ENCODE peak calls at places on chromosomes 2 and 18, in seven cellular contexts. S, Q, P, B, O, U and F are unnamed samples.

GRCh38 chr2:10083692-10084566 is 3.7 kb upstream of the CYS1 start:
- DNase-seq in S (no peak), Q (no peak), P (no peak), B (no peak), O (no peak), U (no peak), F (no peak)

GRCh38 chr2:149747456-149747855 is 159.9 kb upstream of the MMADHC start:
- DNase-seq in S (no peak), Q (no peak), P (no peak), B (no peak), O (no peak), U (peak), F (peak)

GRCh38 chr2:43121915-43122314 is 104.5 kb downstream of the ZFP36L2 start:
- DNase-seq in S (peak), Q (no peak), P (no peak), B (no peak), O (no peak), U (no peak), F (no peak)

GRCh38 chr2:234467289-234467688 is 29.6 kb downstream of the ARL4C start:
- DNase-seq in S (no peak), Q (no peak), P (no peak), B (no peak), O (peak), U (peak), F (peak)

GRCh38 chr2:108316881-108317258 is 28.2 kb downstream of the SULT1C2 start:
- DNase-seq in S (no peak), Q (no peak), P (no peak), B (no peak), O (no peak), U (no peak), F (no peak)

GRCh38 chr2:28296243-28296642 is 96.4 kb upstream of the FOSL2 start:
- DNase-seq in S (no peak), Q (no peak), P (no peak), B (no peak), O (peak), U (peak), F (peak)

GRCh38 chr2:19104503-19104902 is 253.9 kb downstream of the OSR1 start:
- DNase-seq in S (no peak), Q (no peak), P (no peak), B (peak), O (no peak), U (no peak), F (peak)

GRCh38 chr2:44937688-44938240 is 3.7 kb upstream of the SIX3 start:
- DNase-seq in S (no peak), Q (no peak), P (no peak), B (no peak), O (no peak), U (no peak), F (no peak)

GRCh38 chr2:101521497-101521896 is 46.6 kb upstream of the RFX8 start:
- DNase-seq in S (no peak), Q (no peak), P (no peak), B (no peak), O (no peak), U (no peak), F (no peak)

GRCh38 chr2:232963913-232964312 is 49.1 kb downstream of the NGEF start:
- DNase-seq in S (no peak), Q (no peak), P (no peak), B (no peak), O (no peak), U (no peak), F (no peak)

GRCh38 chr2:187529977-187530721 is 24.1 kb downstream of the TFPI start:
- DNase-seq in S (no peak), Q (no peak), P (no peak), B (peak), O (peak), U (no peak), F (peak)

GRCh38 chr18:32469190-32469611 is 1.5 kb downstream of the GAREM1 start:
- DNase-seq in S (no peak), Q (peak), P (peak), B (peak), O (peak), U (peak), F (peak)

GRCh38 chr2:229712125-229712524 is 2.2 kb downstream of the DNER start:
- DNase-seq in S (no peak), Q (no peak), P (no peak), B (no peak), O (peak), U (no peak), F (no peak)

GRCh38 chr2:238155051-238155760 is 3.6 kb upstream of the ERFE start:
- DNase-seq in S (no peak), Q (no peak), P (peak), B (no peak), O (peak), U (peak), F (no peak)

GRCh38 chr18:74947875-74948274 is 261.1 kb downstream of the PTGR3 start:
- DNase-seq in S (no peak), Q (no peak), P (no peak), B (no peak), O (no peak), U (no peak), F (no peak)

GRCh38 chr2:201064797-201065329 is 6.6 kb downstream of the HYCC2 start:
- DNase-seq in S (no peak), Q (no peak), P (no peak), B (no peak), O (no peak), U (no peak), F (peak)

DNA sequence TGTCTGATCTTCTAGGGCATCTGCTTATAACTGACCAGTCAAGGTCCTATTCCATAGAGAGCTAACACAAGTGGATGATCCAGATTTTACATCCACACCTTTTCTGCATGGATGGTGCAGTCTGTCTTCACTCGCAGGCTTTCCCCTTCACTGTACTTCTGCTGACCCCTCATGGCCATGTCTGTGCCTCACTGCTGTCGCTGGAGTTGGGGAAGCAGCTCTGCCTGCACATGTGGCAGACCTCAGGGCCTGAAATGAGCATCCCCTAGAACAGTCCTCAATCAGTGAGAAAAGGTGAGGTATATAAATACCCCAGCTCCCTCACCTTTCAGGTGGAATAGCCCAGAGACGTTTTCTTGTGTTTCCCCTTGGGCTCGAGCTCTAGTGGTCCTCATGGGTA is 233.8 kb downstream of the ANKRD36B start:
- DNase-seq in S (no peak), Q (no peak), P (no peak), B (no peak), O (no peak), U (no peak), F (no peak)
- TF ChIP-seq CTCF in S (peak), Q (no peak), P (no peak), B (peak), O (no peak), U (no peak), F (no peak)

DNA sequence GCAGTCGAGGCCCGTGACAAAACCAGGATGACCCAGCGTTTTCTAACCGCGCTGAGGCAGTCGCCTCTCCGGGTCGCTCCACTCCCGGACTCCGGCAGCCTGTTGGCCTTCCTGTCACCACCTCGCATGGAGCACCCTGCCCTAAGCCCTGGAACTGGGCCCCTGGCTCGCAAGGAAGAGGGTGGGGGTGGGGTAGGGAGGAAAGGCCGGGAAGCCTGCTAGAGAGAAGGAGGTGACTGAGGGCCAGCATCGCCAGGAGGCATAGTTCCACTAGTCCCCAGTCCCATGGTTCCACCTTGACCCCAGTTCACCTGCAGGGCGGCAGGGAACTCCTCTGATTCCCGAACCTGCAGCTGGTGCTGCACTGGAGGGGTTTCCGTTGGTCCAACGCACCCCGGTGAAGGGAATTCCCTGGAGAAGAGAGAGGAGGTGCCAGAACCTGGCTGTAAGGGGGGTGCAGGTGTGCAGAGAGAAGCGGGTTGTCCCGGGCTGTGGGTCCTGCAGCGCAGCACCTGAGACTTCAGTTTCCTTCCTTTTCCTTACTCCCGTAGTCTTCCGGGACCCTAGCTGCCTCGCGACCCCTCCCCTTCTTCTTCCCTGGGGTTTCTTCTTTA is 11.8 kb upstream of the EN1 start:
- DNase-seq in S (no peak), Q (no peak), P (no peak), B (no peak), O (no peak), U (no peak), F (no peak)
- H3K4me3 ChIP-seq in S (no peak), Q (no peak), P (no peak), B (no peak), O (no peak), U (no peak), F (no peak)

GRCh38 chr18:60411715-60412114 is 39.1 kb upstream of the MC4R start:
- DNase-seq in S (no peak), Q (no peak), P (no peak), B (no peak), O (no peak), U (no peak), F (peak)

GRCh38 chr18:60417946-60418345 is 45.4 kb upstream of the MC4R start:
- DNase-seq in S (no peak), Q (no peak), P (no peak), B (no peak), O (no peak), U (no peak), F (no peak)

GRCh38 chr18:60413944-60414547 is 41.5 kb upstream of the MC4R start:
- DNase-seq in S (peak), Q (no peak), P (no peak), B (peak), O (peak), U (no peak), F (peak)
- TF ChIP-seq CTCF in S (peak), Q (no peak), P (no peak), B (peak), O (peak), U (peak), F (peak)

GRCh38 chr2:224716921-224717320 is 756 bp upstream of the CCDC195 start:
- DNase-seq in S (no peak), Q (no peak), P (no peak), B (no peak), O (no peak), U (no peak), F (no peak)

GRCh38 chr2:224711381-224711780 is 4.8 kb downstream of the CCDC195 start:
- DNase-seq in S (no peak), Q (no peak), P (no peak), B (no peak), O (no peak), U (no peak), F (no peak)

GRCh38 chr2:224711859-224712258 is 4.3 kb downstream of the CCDC195 start:
- DNase-seq in S (no peak), Q (no peak), P (no peak), B (no peak), O (no peak), U (no peak), F (no peak)

GRCh38 chr2:224712346-224712745 is 3.8 kb downstream of the CCDC195 start:
- DNase-seq in S (no peak), Q (no peak), P (peak), B (no peak), O (no peak), U (peak), F (no peak)

DNA sequence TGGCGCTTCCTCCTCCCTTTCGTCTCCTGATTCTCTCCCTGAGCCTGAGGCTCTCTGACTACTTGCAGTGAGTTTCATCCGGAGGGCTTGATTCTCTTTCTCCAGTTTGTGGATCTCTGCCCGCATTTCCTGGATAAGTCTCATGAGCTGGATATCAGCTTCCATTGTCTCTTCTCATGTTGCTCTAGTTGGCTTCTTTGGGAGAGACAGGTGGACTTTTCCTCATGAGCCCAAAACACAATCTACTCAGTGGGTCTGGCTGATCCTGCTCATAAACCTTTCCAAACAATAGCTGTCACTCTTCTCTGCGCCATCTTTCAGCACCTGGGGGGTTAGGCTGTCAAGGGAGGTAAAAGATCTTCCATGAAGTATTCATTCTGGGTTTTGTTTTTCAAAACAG is at the start of gene CCDC195:
- DNase-seq in S (no peak), Q (no peak), P (no peak), B (no peak), O (no peak), U (no peak), F (no peak)
- H3K4me3 ChIP-seq in S (no peak), Q (no peak), P (no peak), B (no peak), O (no peak), U (no peak), F (no peak)

DNA sequence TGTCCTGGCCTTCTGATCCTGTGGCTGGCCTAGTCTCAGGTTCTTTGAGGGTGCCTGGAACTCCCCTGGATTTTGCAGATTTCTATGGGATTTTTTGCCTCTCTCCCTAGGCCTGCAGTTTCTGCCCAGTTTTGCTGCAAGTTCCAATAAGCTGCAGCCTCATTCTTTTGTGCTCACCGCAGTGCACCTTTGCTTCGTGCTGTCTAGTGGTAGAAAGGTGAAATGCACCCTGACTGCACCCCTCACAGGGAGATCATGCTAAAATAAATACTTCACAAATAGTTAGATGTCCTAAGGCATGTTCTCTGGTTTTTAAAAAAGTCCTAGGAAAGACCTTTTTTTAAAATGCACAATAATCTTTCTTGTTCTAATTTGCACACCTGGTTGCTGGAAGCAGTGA is 72.5 kb downstream of the GNAL start:
- DNase-seq in S (no peak), Q (no peak), P (no peak), B (peak), O (no peak), U (no peak), F (peak)
- TF ChIP-seq CTCF in S (peak), Q (no peak), P (no peak), B (peak), O (no peak), U (no peak), F (peak)

GRCh38 chr2:55910077-55910476 is 13.5 kb downstream of the EFEMP1 start:
- DNase-seq in S (no peak), Q (no peak), P (no peak), B (no peak), O (no peak), U (no peak), F (no peak)

GRCh38 chr2:55914786-55915185 is 8.8 kb downstream of the EFEMP1 start:
- DNase-seq in S (no peak), Q (no peak), P (no peak), B (no peak), O (peak), U (no peak), F (no peak)

GRCh38 chr2:55917117-55917516 is 6.5 kb downstream of the EFEMP1 start:
- DNase-seq in S (no peak), Q (no peak), P (no peak), B (no peak), O (no peak), U (no peak), F (no peak)

GRCh38 chr2:55916473-55917049 is 7.0 kb downstream of the EFEMP1 start:
- DNase-seq in S (no peak), Q (no peak), P (no peak), B (no peak), O (no peak), U (peak), F (no peak)

DNA sequence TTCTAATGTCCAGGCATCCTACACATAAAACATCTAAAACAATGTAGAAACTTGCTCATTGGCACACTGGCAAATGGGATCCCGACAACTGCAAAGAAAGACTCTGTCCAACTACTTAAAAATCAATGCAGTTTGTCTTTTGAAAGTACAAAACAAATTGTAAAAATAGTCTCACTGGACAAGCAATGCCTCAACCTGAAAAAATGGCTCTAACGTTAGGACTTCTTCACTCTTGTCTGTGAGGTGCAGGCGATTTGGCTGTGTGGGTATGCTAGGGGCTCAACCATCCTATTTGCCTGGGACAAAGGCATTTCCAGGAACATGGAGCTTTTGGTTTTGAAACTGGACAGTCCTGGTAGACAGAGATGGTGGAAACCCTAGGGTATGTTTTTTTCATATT is 10.7 kb downstream of the EFEMP1 start:
- DNase-seq in S (no peak), Q (no peak), P (no peak), B (no peak), O (no peak), U (no peak), F (no peak)
- H3K4me3 ChIP-seq in S (no peak), Q (no peak), P (no peak), B (no peak), O (no peak), U (no peak), F (no peak)

GRCh38 chr2:75465317-75465998 is 95.3 kb downstream of the EVA1A start:
- DNase-seq in S (no peak), Q (peak), P (no peak), B (peak), O (peak), U (peak), F (peak)
- TF ChIP-seq CTCF in S (peak), Q (peak), P (peak), B (peak), O (peak), U (peak), F (peak)

DNA sequence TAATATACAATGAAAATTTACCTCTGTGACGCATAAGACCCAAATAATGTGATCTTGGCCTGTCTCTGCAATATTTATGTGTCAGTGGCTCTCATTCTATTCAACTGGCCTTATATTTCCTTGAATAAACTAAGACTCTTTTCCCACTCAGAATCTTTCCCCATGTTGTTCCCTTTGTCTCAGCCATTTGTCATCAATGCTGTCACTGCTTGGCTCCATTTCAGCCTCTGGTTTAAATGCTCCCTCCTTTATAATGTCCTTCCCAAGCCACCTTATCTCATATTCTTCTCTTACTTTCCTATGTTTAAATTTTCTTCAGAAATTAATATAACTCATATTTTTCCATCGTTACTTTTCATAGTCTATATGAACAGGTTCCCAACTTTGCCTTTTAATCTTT is 158.3 kb upstream of the DTNA start:
- DNase-seq in S (no peak), Q (peak), P (no peak), B (no peak), O (no peak), U (no peak), F (no peak)
- H3K4me3 ChIP-seq in S (no peak), Q (no peak), P (no peak), B (no peak), O (no peak), U (no peak), F (no peak)